ENCODE peak calls at places on chromosomes 5 and 9, in ten cellular contexts. Q, S, Y, L, M, B, U, N, X and V are unnamed samples.

GRCh38 chr9:116073826-116074225 is 79.8 kb upstream of the PAPPA start:
- DNase-seq in L (no peak), Q (no peak), B (no peak), X (no peak), M (no peak), N (no peak), S (no peak), Y (no peak), U (no peak), V (peak; percentile 67)

GRCh38 chr5:59186623-59187022 is 603.7 kb downstream of the RAB3C start:
- DNase-seq in L (no peak), X (no peak), U (no peak), B (no peak), Q (no peak), Y (no peak), S (no peak), N (no peak), M (no peak), V (peak; percentile 54)

GRCh38 chr9:98129451-98129881 is 10.4 kb upstream of the TRIM14 start:
- DNase-seq in S (peak; percentile 84), Y (no peak), Q (no peak), M (no peak), L (no peak), X (no peak), N (no peak), B (no peak), U (no peak), V (peak; percentile 7)

GRCh38 chr9:135960328-135961276 is 571 bp downstream of the UBAC1 start:
- DNase-seq in L (no peak), Y (no peak), X (no peak), S (no peak), Q (no peak), U (no peak), N (no peak), M (no peak), B (no peak), V (no peak)

GRCh38 chr5:126235628-126236027 is 187.6 kb upstream of the GRAMD2B start:
- DNase-seq in L (no peak), B (no peak), X (no peak), Q (no peak), M (no peak), Y (no peak), N (no peak), U (no peak), S (no peak), V (no peak)

GRCh38 chr9:75064307-75065025 is 23.5 kb downstream of the NMRK1 start:
- DNase-seq in S (no peak), L (no peak), N (no peak), Y (no peak), M (no peak), B (no peak), Q (no peak), X (no peak), U (no peak), V (peak; percentile 72)

GRCh38 chr5:1412621-1413020 is 32.6 kb downstream of the SLC6A3 start:
- DNase-seq in X (no peak), Y (no peak), U (no peak), B (no peak), L (no peak), Q (no peak), S (no peak), N (no peak), M (no peak), V (no peak)

GRCh38 chr9:109967651-109968331 is 187.8 kb downstream of the PALM2AKAP2 start:
- DNase-seq in B (peak; percentile 47), S (peak; percentile 94), Q (no peak), U (no peak), M (no peak), X (no peak), L (no peak), Y (no peak), N (no peak), V (no peak)